ENCODE peak calls at places on chromosomes 12 and 14, in ten cellular contexts. M, V, N, I, G, E, X, Q, S and B are unnamed samples.

GRCh38 chr12:92505373-92506340 is 197.1 kb upstream of the PLEKHG7 start:
- DNase-seq in G (peak; percentile 70), S (peak; percentile 52), Q (peak; percentile 59), M (peak; percentile 64), I (peak; percentile 40), V (peak; percentile 17), E (peak; percentile 74), X (peak; percentile 62), N (peak; percentile 37), B (no peak)

GRCh38 chr12:57219993-57220728 is 3.6 kb downstream of the NXPH4 start:
- DNase-seq in G (no peak), E (no peak), X (no peak), I (no peak), Q (no peak), N (no peak), M (no peak), S (no peak), V (no peak), B (no peak)

GRCh38 chr12:121789800-121790748 is 3.4 kb downstream of the RHOF start:
- DNase-seq in V (peak; percentile 93), E (peak; percentile 97), N (peak; percentile 22), M (peak; percentile 83), X (peak; percentile 94), S (no peak), G (peak; percentile 83), Q (peak; percentile 90), I (peak; percentile 43), B (peak; percentile 70)

GRCh38 chr12:20950248-20950647 is 139.7 kb downstream of the SLCO1B3 start:
- DNase-seq in V (no peak), G (no peak), E (no peak), N (no peak), M (no peak), S (no peak), X (no peak), Q (no peak), I (peak; percentile 24), B (no peak)

GRCh38 chr14:55782166-55782565 is 202.2 kb downstream of the KTN1 start:
- DNase-seq in N (no peak), Q (no peak), M (no peak), X (no peak), S (no peak), G (no peak), V (no peak), I (peak; percentile 50), E (no peak), B (no peak)

GRCh38 chr12:120755269-120755668 is 29.6 kb downstream of the ACADS start:
- DNase-seq in V (no peak), X (no peak), Q (no peak), I (no peak), S (no peak), E (no peak), N (no peak), G (no peak), M (no peak), B (no peak)

GRCh38 chr14:23877111-23877510 is 76.5 kb upstream of the DHRS4 start:
- DNase-seq in M (no peak), V (no peak), Q (no peak), G (no peak), N (no peak), X (no peak), I (no peak), S (no peak), E (no peak), B (no peak)

GRCh38 chr12:85357609-85358008 is 77.6 kb downstream of the ALX1 start:
- DNase-seq in I (no peak), M (no peak), N (no peak), Q (no peak), X (no peak), E (no peak), V (no peak), S (no peak), G (no peak), B (no peak)

GRCh38 chr12:52200783-52201519 is 9.1 kb upstream of the KRT80 start:
- DNase-seq in I (no peak), S (no peak), X (no peak), G (no peak), V (no peak), N (no peak), E (no peak), Q (peak; percentile 32), M (peak; percentile 34), B (no peak)

GRCh38 chr12:129138776-129139175 is 285.5 kb downstream of the GLT1D1 start:
- DNase-seq in S (no peak), M (no peak), X (no peak), E (no peak), I (no peak), N (no peak), Q (no peak), G (no peak), V (no peak), B (no peak)

GRCh38 chr12:122076743-122077495 is 1.6 kb upstream of the MLXIP start:
- DNase-seq in G (peak; percentile 58), I (no peak), M (no peak), Q (no peak), V (no peak), N (no peak), E (peak; percentile 39), X (no peak), S (no peak), B (no peak)

GRCh38 chr12:10574307-10574706 is 39.1 kb downstream of the MAGOHB start:
- DNase-seq in E (no peak), N (no peak), V (no peak), G (no peak), M (no peak), S (no peak), I (no peak), X (no peak), Q (no peak), B (no peak)

GRCh38 chr12:105986779-105987686 is 151.7 kb downstream of the NUAK1 start:
- DNase-seq in V (no peak), X (no peak), E (no peak), M (no peak), G (no peak), I (peak; percentile 96), N (no peak), Q (no peak), S (no peak), B (no peak)

GRCh38 chr12:103966736-103967135 is 1.1 kb downstream of the TDG start:
- DNase-seq in V (no peak), I (no peak), S (no peak), X (no peak), Q (no peak), E (no peak), G (no peak), N (no peak), M (no peak), B (no peak)

GRCh38 chr12:1855241-1855640 is 34.9 kb downstream of the LRTM2 start:
- DNase-seq in N (no peak), S (no peak), E (no peak), V (no peak), I (peak; percentile 20), Q (no peak), X (no peak), G (no peak), M (no peak), B (no peak)

GRCh38 chr12:1357171-1357570 is 237.2 kb downstream of the FBXL14 start:
- DNase-seq in N (no peak), X (no peak), I (peak; percentile 69), E (no peak), S (no peak), M (no peak), Q (no peak), V (no peak), G (no peak), B (no peak)

GRCh38 chr14:85565862-85566296 is 35.9 kb downstream of the FLRT2 start:
- DNase-seq in I (peak; percentile 84), X (no peak), G (no peak), Q (no peak), E (no peak), V (no peak), S (no peak), N (no peak), M (no peak), B (no peak)

GRCh38 chr12:116259800-116260589 is 17.5 kb downstream of the MED13L start:
- DNase-seq in X (no peak), I (no peak), E (no peak), G (no peak), V (no peak), M (no peak), N (no peak), Q (no peak), S (no peak), B (no peak)

GRCh38 chr14:90455100-90455571 is 58.3 kb downstream of the CALM1 start:
- DNase-seq in N (no peak), I (no peak), V (no peak), E (no peak), M (no peak), Q (no peak), G (no peak), X (no peak), S (no peak), B (no peak)

GRCh38 chr12:78192979-78193378 is 362.3 kb downstream of the NAV3 start:
- DNase-seq in M (no peak), I (peak; percentile 57), S (no peak), G (no peak), Q (no peak), V (no peak), X (no peak), N (no peak), E (no peak), B (no peak)

GRCh38 chr12:116206828-116207227 is 70.7 kb downstream of the MED13L start:
- DNase-seq in G (no peak), N (no peak), I (no peak), X (no peak), Q (no peak), S (no peak), E (no peak), M (no peak), V (no peak), B (no peak)

GRCh38 chr14:75881986-75882385 is 99.8 kb downstream of the TGFB3 start:
- DNase-seq in Q (no peak), S (no peak), E (no peak), G (no peak), N (no peak), X (no peak), I (peak; percentile 66), V (no peak), M (no peak), B (no peak)

GRCh38 chr12:102023343-102023930 is 38.4 kb downstream of the WASHC3 start:
- DNase-seq in M (no peak), Q (no peak), N (no peak), E (no peak), V (no peak), S (no peak), I (peak; percentile 89), G (no peak), X (no peak), B (no peak)

GRCh38 chr14:58919262-58919661 is 269.2 kb upstream of the DAAM1 start:
- DNase-seq in N (no peak), G (no peak), E (no peak), X (no peak), Q (no peak), S (no peak), V (no peak), M (no peak), I (peak; percentile 47), B (no peak)

GRCh38 chr12:8687846-8688601 is 9.8 kb upstream of the RIMKLB start:
- DNase-seq in G (no peak), V (no peak), M (no peak), S (peak; percentile 29), E (no peak), X (no peak), N (peak; percentile 24), Q (no peak), I (peak; percentile 89), B (peak; percentile 41)